ENCODE peak calls at places on chromosomes 6 and 20, in seven cellular contexts. M is pancreas, G is amniotic epithelial cell, J is right lobe of liver, X is IMR-90, L is NCI-H187, D is anterior cingulate cortex. N is an unnamed sample.

GRCh38 chr6:143068001-143068400 is 7.3 kb downstream of the AIG1 start:
- DNase-seq in M (no peak), G (no peak), J (no peak), X (no peak), L (no peak), D (no peak), N (no peak)

GRCh38 chr6:151141685-151142084 is 98.1 kb upstream of the AKAP12 start:
- DNase-seq in M (no peak), G (peak), J (no peak), X (no peak), L (no peak), D (no peak), N (no peak)

GRCh38 chr20:2305946-2306345 is 10.1 kb downstream of the TGM3 start:
- DNase-seq in M (no peak), G (no peak), J (no peak), X (no peak), L (peak), D (no peak), N (no peak)

GRCh38 chr6:19736066-19736465 is 101.1 kb upstream of the ID4 start:
- DNase-seq in M (no peak), G (peak), J (no peak), X (no peak), L (peak), D (no peak), N (no peak)

GRCh38 chr6:55892749-55893357 is 17.5 kb upstream of the BMP5 start:
- DNase-seq in M (no peak), G (no peak), J (no peak), X (peak), L (no peak), D (no peak), N (no peak)

GRCh38 chr6:57221191-57221935 is 744 bp downstream of the RAB23 start:
- DNase-seq in M (peak), G (peak), J (peak), X (peak), L (no peak), D (peak), N (peak)

GRCh38 chr20:23086056-23086551 is at the start of gene CD93:
- DNase-seq in M (no peak), G (no peak), J (peak), X (peak), L (no peak), D (no peak), N (no peak)

GRCh38 chr6:157762636-157763035 is 60.4 kb upstream of the SNX9 start:
- DNase-seq in M (no peak), G (no peak), J (no peak), X (no peak), L (no peak), D (no peak), N (peak)

N was measured in B cell.